ENCODE peak calls at places on chromosomes 4 and X, in nine cellular contexts. P is CD4-positive, CD25-positive, alpha-beta regulatory T cell; Q is breast epithelium; O is WERI-Rb-1; S is bronchial epithelial cell; E is MG63; R is esophagus squamous epithelium; H is MM.1S; Z is endodermal cell. V is an unnamed sample. For H3K36me3, the result is how much of the 10 kb centered on the place peaks cover.

GRCh38 chrX:13005671-13006473 is 31.0 kb downstream of the TMSB4X start:
- DNase-seq in P (no peak), Q (no peak), O (no peak), S (no peak), E (peak), R (no peak), H (peak), Z (no peak), V (no peak)

GRCh38 chr4:47474799-47475198 is 10.3 kb upstream of the ATP10D start:
- DNase-seq in P (no peak), Q (no peak), O (no peak), S (no peak), E (no peak), R (no peak), H (no peak), Z (no peak), V (no peak)

GRCh38 chr4:47640911-47641310 is 155.8 kb downstream of the ATP10D start:
- DNase-seq in P (no peak), Q (no peak), O (no peak), S (peak), E (no peak), R (no peak), H (no peak), Z (no peak), V (no peak)

GRCh38 chr4:5734841-5735240 is 23.8 kb downstream of the EVC start:
- DNase-seq in P (no peak), Q (no peak), O (no peak), S (no peak), E (peak), R (no peak), H (no peak), Z (no peak), V (no peak)

GRCh38 chrX:81662381-81662780 is 460.5 kb downstream of the SH3BGRL start:
- DNase-seq in P (no peak), Q (no peak), O (no peak), S (no peak), E (no peak), R (no peak), H (no peak), Z (no peak), V (no peak)

GRCh38 chr4:7244343-7244680 is 52.0 kb downstream of the SORCS2 start:
- DNase-seq in P (no peak), Q (no peak), O (no peak), S (no peak), E (no peak), R (no peak), H (no peak), Z (no peak), V (no peak)

GRCh38 chr4:76744253-76744921 is 153.6 kb downstream of the SOWAHB start:
- DNase-seq in P (no peak), Q (no peak), O (no peak), S (no peak), E (peak), R (no peak), H (no peak), Z (no peak), V (no peak)

GRCh38 chrX:97039363-97040029 is 155.8 kb downstream of the RPA4 start:
- DNase-seq in P (no peak), Q (no peak), O (no peak), S (peak), E (no peak), R (no peak), H (no peak), Z (no peak), V (no peak)

GRCh38 chrX:109987884-109988283 is 15.0 kb upstream of the TMEM164 start:
- DNase-seq in P (no peak), Q (no peak), O (no peak), S (no peak), E (no peak), R (no peak), H (no peak), Z (no peak), V (no peak)

GRCh38 chrX:124401696-124402095 is 55.3 kb downstream of the SH2D1A start:
- DNase-seq in P (no peak), Q (no peak), O (no peak), S (no peak), E (no peak), R (no peak), H (no peak), Z (no peak), V (no peak)

GRCh38 chr4:86928400-86929255 is 6.2 kb upstream of the AFF1 start:
- DNase-seq in P (no peak), Q (no peak), O (no peak), S (no peak), E (no peak), R (no peak), H (no peak), Z (no peak), V (no peak)

GRCh38 chr4:24720979-24721378 is 74.4 kb upstream of the SOD3 start:
- DNase-seq in P (no peak), Q (no peak), O (no peak), S (no peak), E (no peak), R (no peak), H (no peak), Z (no peak), V (no peak)

GRCh38 chrX:135536883-135537282 is 16.4 kb downstream of the INTS6L start:
- DNase-seq in P (peak), Q (no peak), O (no peak), S (peak), E (no peak), R (no peak), H (no peak), Z (no peak), V (no peak)

GRCh38 chr4:102169345-102169744 is 175.9 kb downstream of the SLC39A8 start:
- DNase-seq in P (no peak), Q (no peak), O (peak), S (no peak), E (no peak), R (no peak), H (no peak), Z (peak), V (no peak)

GRCh38 chrX:154918060-154918483 is 31.9 kb downstream of the F8A1 start:
- DNase-seq in P (peak), Q (peak), O (peak), S (peak), E (peak), R (no peak), H (peak), Z (peak), V (peak)

GRCh38 chrX:68837119-68837518 is 8.3 kb downstream of the EFNB1 start:
- DNase-seq in P (no peak), Q (no peak), O (no peak), S (no peak), E (no peak), R (no peak), H (no peak), Z (no peak), V (no peak)

GRCh38 chr4:180615746-180616145 is 1627.5 kb upstream of the TENM3 start:
- DNase-seq in P (no peak), Q (no peak), O (no peak), S (no peak), E (no peak), R (no peak), H (no peak), Z (no peak), V (no peak)

GRCh38 chrX:6024204-6024603 is 204.5 kb downstream of the NLGN4X start:
- DNase-seq in P (no peak), Q (no peak), O (no peak), S (peak), E (no peak), R (no peak), H (no peak), Z (no peak), V (no peak)

GRCh38 chrX:18026171-18026570 is 165.1 kb upstream of the RAI2 start:
- DNase-seq in P (no peak), Q (no peak), O (no peak), S (no peak), E (no peak), R (no peak), H (no peak), Z (no peak), V (no peak)

GRCh38 chr4:176988226-176988625 is 195.5 kb upstream of the VEGFC start:
- DNase-seq in P (no peak), Q (no peak), O (no peak), S (peak), E (peak), R (no peak), H (no peak), Z (no peak), V (peak)

GRCh38 chr4:100828986-100829685 is 311.3 kb upstream of the EMCN start:
- DNase-seq in P (no peak), Q (no peak), O (no peak), S (peak), E (peak), R (no peak), H (no peak), Z (no peak), V (no peak)

GRCh38 chr4:55684276-55684675 is 48.2 kb upstream of the NMU start:
- DNase-seq in P (no peak), Q (no peak), O (no peak), S (no peak), E (no peak), R (no peak), H (no peak), Z (no peak), V (no peak)

GRCh38 chrX:7941390-7942042 is 14.3 kb upstream of the PNPLA4 start:
- DNase-seq in P (no peak), Q (no peak), O (peak), S (no peak), E (peak), R (no peak), H (no peak), Z (peak), V (no peak)

GRCh38 chrX:41259516-41259915 is 74.4 kb upstream of the DDX3X start:
- DNase-seq in P (no peak), Q (no peak), O (peak), S (no peak), E (no peak), R (no peak), H (no peak), Z (no peak), V (no peak)

GRCh38 chrX:151710457-151710856 is 5.4 kb upstream of the FATE1 start:
- DNase-seq in P (no peak), Q (no peak), O (no peak), S (no peak), E (no peak), R (no peak), H (no peak), Z (no peak), V (no peak)

GRCh38 chr4:183838987-183839712 is 66.0 kb upstream of the STOX2 start:
- DNase-seq in P (no peak), Q (no peak), O (peak), S (peak), E (no peak), R (no peak), H (peak), Z (peak), V (no peak)

GRCh38 chr4:139672215-139672614 is 6.6 kb downstream of the MGST2 start:
- DNase-seq in P (no peak), Q (no peak), O (peak), S (no peak), E (no peak), R (no peak), H (no peak), Z (no peak), V (no peak)

GRCh38 chr4:72531768-72532290 is 37.2 kb downstream of the ADAMTS3 start:
- DNase-seq in P (no peak), Q (no peak), O (no peak), S (no peak), E (no peak), R (no peak), H (no peak), Z (no peak), V (no peak)

GRCh38 chr4:86048426-86048825 is 311.4 kb downstream of the MAPK10 start:
- DNase-seq in P (no peak), Q (no peak), O (no peak), S (peak), E (no peak), R (no peak), H (no peak), Z (no peak), V (peak)

GRCh38 chr4:181161669-181162068 is 1081.5 kb upstream of the TENM3 start:
- DNase-seq in P (no peak), Q (no peak), O (no peak), S (peak), E (no peak), R (no peak), H (no peak), Z (no peak), V (no peak)

GRCh38 chr4:135492439-135492838 is 1290.8 kb upstream of the PABPC4L start:
- DNase-seq in P (no peak), Q (no peak), O (no peak), S (no peak), E (no peak), R (no peak), H (no peak), Z (no peak), V (no peak)

GRCh38 chr4:26524001-26524400 is 33.7 kb upstream of the CCKAR start:
- DNase-seq in P (no peak), Q (no peak), O (no peak), S (no peak), E (no peak), R (no peak), H (no peak), Z (no peak), V (no peak)

GRCh38 chr4:169582203-169582602 is 30.2 kb downstream of the NEK1 start:
- DNase-seq in P (no peak), Q (no peak), O (no peak), S (no peak), E (no peak), R (no peak), H (peak), Z (no peak), V (no peak)
- H3K36me3 ChIP-seq in P (under half), Q (under half), O (under half), S (under half), E (under half), R (under half), H (under half), Z (under half), V (under half)

GRCh38 chr4:4694296-4694772 is 152.5 kb upstream of the STX18 start:
- DNase-seq in P (no peak), Q (no peak), O (peak), S (no peak), E (peak), R (no peak), H (no peak), Z (peak), V (no peak)

GRCh38 chr4:4697584-4697983 is 155.7 kb upstream of the STX18 start:
- DNase-seq in P (no peak), Q (no peak), O (no peak), S (no peak), E (no peak), R (no peak), H (no peak), Z (no peak), V (no peak)

GRCh38 chr4:4694812-4695211 is 153.0 kb upstream of the STX18 start:
- DNase-seq in P (no peak), Q (no peak), O (no peak), S (no peak), E (no peak), R (no peak), H (no peak), Z (no peak), V (no peak)

GRCh38 chr4:4695497-4695896 is 153.6 kb upstream of the STX18 start:
- DNase-seq in P (no peak), Q (no peak), O (no peak), S (no peak), E (no peak), R (no peak), H (no peak), Z (no peak), V (no peak)

DNA sequence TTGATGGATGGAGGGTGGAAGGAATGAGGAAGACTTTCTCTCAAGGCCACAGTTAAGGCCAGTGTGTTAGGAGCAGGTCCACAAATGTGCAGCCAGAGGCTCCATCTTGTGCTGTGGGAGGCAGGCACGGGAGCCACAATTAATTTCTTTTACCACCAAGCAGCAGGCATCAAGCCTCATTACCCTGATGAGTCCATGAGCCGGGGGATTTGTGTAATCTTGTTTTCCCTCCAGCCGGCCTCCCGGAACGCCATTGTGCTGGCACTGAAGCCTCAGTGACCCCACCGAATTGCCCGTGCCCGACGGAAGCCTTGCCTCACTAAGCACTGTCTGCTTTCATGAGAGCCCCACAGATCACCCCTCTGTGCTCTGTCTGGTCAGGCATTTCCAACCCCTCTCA is 154.7 kb upstream of the STX18 start:
- DNase-seq in P (no peak), Q (no peak), O (peak), S (no peak), E (no peak), R (no peak), H (no peak), Z (no peak), V (no peak)
- H3K4me3 ChIP-seq in P (no peak), Q (no peak), O (no peak), S (no peak), E (no peak), R (no peak), H (no peak), Z (no peak), V (no peak)

DNA sequence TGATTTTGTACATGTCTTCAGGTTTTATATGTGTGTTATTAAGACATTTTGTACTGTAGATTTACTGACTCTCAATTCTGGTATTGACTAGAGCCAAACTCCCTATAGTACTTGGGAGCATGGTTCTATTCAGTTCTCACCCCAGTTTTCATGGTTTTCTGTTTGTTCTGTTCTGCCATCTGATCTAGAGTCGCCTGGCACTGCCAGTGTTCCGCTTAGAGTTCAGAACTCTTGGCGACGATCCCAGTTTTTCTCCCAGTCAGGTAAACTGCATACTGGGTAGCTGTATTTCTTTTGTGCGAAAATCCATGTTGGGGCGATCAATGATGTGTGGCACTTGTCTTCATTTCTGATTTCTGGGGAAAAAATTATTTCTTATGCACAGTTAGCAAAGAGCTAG is 78.0 kb downstream of the PHOX2B start:
- DNase-seq in P (no peak), Q (no peak), O (no peak), S (no peak), E (no peak), R (no peak), H (no peak), Z (no peak), V (no peak)
- H3K36me3 ChIP-seq in P (under half), Q (under half), O (under half), S (under half), E (under half), R (under half), H (under half), Z (under half), V (under half)

GRCh38 chrX:153726286-153727107 is 1.8 kb downstream of the ABCD1 start:
- DNase-seq in P (no peak), Q (no peak), O (peak), S (no peak), E (peak), R (peak), H (peak), Z (peak), V (no peak)
- H3K4me3 ChIP-seq in P (no peak), Q (peak), O (peak), S (no peak), E (peak), R (no peak), H (peak), Z (no peak), V (peak)

DNA sequence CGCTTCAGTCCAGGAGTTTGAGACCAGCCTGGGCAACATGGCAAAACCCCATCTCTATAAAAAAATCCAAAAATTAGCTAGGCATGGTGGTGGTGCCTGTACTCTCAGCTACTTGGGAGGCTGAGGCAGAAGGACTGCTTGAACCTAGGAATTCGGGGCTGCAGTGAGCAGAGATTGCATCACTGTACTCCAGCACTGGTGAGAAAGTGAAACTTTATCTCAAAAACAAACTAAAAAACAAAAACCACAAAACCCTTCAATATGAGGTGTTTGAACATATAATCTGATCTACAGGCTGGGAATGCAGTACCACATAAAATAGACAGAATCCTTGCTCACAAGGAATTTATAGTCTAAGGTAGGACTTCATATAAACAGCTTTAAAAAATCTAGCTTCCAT is 103.9 kb downstream of the PDS5A start:
- DNase-seq in P (no peak), Q (no peak), O (no peak), S (no peak), E (no peak), R (no peak), H (peak), Z (no peak), V (no peak)
- H3K36me3 ChIP-seq in P (half or more), Q (under half), O (half or more), S (under half), E (under half), R (under half), H (under half), Z (half or more), V (under half)

DNA sequence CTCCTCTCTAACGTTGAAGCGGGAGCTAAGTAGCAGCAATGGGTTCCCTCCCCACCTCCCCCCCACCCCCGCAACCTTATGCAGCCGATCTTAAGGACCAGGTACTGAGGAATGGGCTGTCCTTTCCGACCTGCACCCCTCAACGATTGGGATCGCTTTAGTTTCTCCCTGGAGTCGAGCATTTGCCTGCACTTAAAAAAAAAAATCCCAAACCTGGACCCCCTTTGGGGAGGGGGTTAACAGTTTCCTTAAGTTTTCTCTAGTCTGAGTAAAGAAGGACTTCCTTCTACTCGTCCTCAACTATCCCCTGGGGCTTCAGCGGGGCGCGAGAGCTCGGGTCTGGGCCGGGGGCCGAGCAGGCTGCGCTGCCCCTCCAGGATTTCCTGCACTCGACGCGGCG is 25.7 kb upstream of the BCORL1 start:
- DNase-seq in P (no peak), Q (no peak), O (no peak), S (no peak), E (no peak), R (no peak), H (no peak), Z (no peak), V (no peak)
- H3K4me3 ChIP-seq in P (no peak), Q (peak), O (peak), S (peak), E (no peak), R (peak), H (no peak), Z (peak), V (peak)

GRCh38 chr4:1381181-1381621 is 25.0 kb downstream of the NKX1-1 start:
- DNase-seq in P (no peak), Q (no peak), O (peak), S (no peak), E (no peak), R (no peak), H (no peak), Z (peak), V (no peak)

GRCh38 chr4:1383728-1384591 is 22.3 kb downstream of the NKX1-1 start:
- DNase-seq in P (no peak), Q (no peak), O (no peak), S (no peak), E (no peak), R (no peak), H (no peak), Z (peak), V (no peak)

GRCh38 chr4:1382776-1383727 is 23.2 kb downstream of the NKX1-1 start:
- DNase-seq in P (no peak), Q (no peak), O (peak), S (no peak), E (no peak), R (no peak), H (no peak), Z (peak), V (no peak)

GRCh38 chr4:1380368-1381151 is 25.7 kb downstream of the NKX1-1 start:
- DNase-seq in P (no peak), Q (no peak), O (peak), S (no peak), E (no peak), R (no peak), H (no peak), Z (peak), V (no peak)

DNA sequence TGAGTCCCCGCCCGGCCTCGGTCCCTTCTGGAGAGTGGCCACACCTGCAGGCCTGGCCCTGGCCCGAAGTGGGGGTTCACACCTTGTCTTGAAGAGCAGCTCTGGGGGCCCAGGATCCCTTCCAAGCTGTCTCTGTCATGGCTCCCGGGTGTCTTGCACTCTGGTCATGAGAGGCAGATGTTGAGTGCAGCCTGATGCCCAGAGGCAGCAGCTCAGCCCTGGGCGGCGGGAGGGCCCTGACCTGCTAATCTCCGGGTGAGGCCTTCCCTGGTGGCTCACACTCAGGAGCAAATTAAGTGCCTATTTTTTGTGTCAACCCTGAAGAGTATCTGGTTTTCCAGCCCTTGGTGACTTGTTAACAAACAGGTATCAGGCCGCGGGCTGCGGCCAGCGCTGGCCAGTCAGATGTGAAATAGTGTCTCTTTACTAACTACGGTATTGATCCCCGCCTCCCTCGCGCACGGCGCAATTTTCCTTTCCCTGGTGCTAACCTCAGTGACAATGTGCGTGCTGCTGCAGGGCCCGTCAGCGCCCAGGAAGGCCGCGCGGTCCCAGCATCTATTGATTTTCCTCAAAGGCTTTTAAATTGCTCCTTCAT is 24.2 kb downstream of the NKX1-1 start:
- DNase-seq in P (no peak), Q (no peak), O (peak), S (no peak), E (no peak), R (no peak), H (no peak), Z (peak), V (no peak)
- H3K36me3 ChIP-seq in P (under half), Q (under half), O (under half), S (under half), E (under half), R (under half), H (under half), Z (under half), V (under half)